ENCODE peak calls at places on chromosomes 2 and 18, in seven cellular contexts. One of them, this sample, is unnamed.

GRCh38 chr2:48452108-48452507 is 77.8 kb upstream of the STON1 start:
- DNase-seq in tibial artery: no peak
- DNase-seq in stomach: no peak
- DNase-seq in PC-3: no peak
- DNase-seq in left ventricle myocardium inferior: no peak
- DNase-seq in small intestine: peak
- DNase-seq in GM23248: no peak
- DNase-seq in this sample: no peak

GRCh38 chr2:831638-832037 is 119.0 kb upstream of the SNTG2 start:
- DNase-seq in left ventricle myocardium inferior: no peak
- DNase-seq in tibial artery: no peak
- DNase-seq in PC-3: no peak
- DNase-seq in small intestine: no peak
- DNase-seq in GM23248: no peak
- DNase-seq in stomach: no peak
- DNase-seq in this sample: no peak

GRCh38 chr18:77127769-77128671 is 4.6 kb downstream of the MBP start:
- DNase-seq in tibial artery: peak
- DNase-seq in PC-3: peak
- DNase-seq in stomach: no peak
- DNase-seq in left ventricle myocardium inferior: no peak
- DNase-seq in GM23248: peak
- DNase-seq in small intestine: peak
- DNase-seq in this sample: peak

GRCh38 chr2:10329880-10330699 is 27.4 kb downstream of the HPCAL1 start:
- DNase-seq in PC-3: peak
- DNase-seq in left ventricle myocardium inferior: no peak
- DNase-seq in small intestine: peak
- DNase-seq in GM23248: peak
- DNase-seq in stomach: no peak
- DNase-seq in tibial artery: no peak
- DNase-seq in this sample: peak

GRCh38 chr18:46054956-46055831 is 16.9 kb downstream of the PSTPIP2 start:
- DNase-seq in tibial artery: no peak
- DNase-seq in left ventricle myocardium inferior: no peak
- DNase-seq in GM23248: no peak
- DNase-seq in stomach: no peak
- DNase-seq in small intestine: no peak
- DNase-seq in PC-3: no peak
- DNase-seq in this sample: peak

GRCh38 chr2:3099145-3099859 is 278.3 kb downstream of the EIPR1 start:
- DNase-seq in stomach: no peak
- DNase-seq in GM23248: no peak
- DNase-seq in left ventricle myocardium inferior: no peak
- DNase-seq in PC-3: no peak
- DNase-seq in tibial artery: no peak
- DNase-seq in small intestine: no peak
- DNase-seq in this sample: no peak

GRCh38 chr2:237207641-237208040 is 122.0 kb downstream of the COPS8 start:
- DNase-seq in stomach: peak
- DNase-seq in left ventricle myocardium inferior: peak
- DNase-seq in small intestine: peak
- DNase-seq in tibial artery: peak
- DNase-seq in PC-3: peak
- DNase-seq in GM23248: peak
- DNase-seq in this sample: no peak

GRCh38 chr18:5600376-5601071 is 56.7 kb upstream of the EPB41L3 start:
- DNase-seq in left ventricle myocardium inferior: no peak
- DNase-seq in stomach: no peak
- DNase-seq in tibial artery: no peak
- DNase-seq in GM23248: peak
- DNase-seq in small intestine: peak
- DNase-seq in PC-3: peak
- DNase-seq in this sample: no peak

GRCh38 chr18:79868811-79869541 is 71.2 kb downstream of the KCNG2 start:
- DNase-seq in PC-3: no peak
- DNase-seq in stomach: no peak
- DNase-seq in left ventricle myocardium inferior: no peak
- DNase-seq in GM23248: no peak
- DNase-seq in tibial artery: no peak
- DNase-seq in small intestine: no peak
- DNase-seq in this sample: no peak

GRCh38 chr2:145494441-145494840 is 974.5 kb upstream of the ZEB2 start:
- DNase-seq in small intestine: no peak
- DNase-seq in left ventricle myocardium inferior: no peak
- DNase-seq in PC-3: no peak
- DNase-seq in stomach: no peak
- DNase-seq in tibial artery: no peak
- DNase-seq in GM23248: no peak
- DNase-seq in this sample: no peak

GRCh38 chr2:208783184-208783583 is 376.6 kb downstream of the PTH2R start:
- DNase-seq in GM23248: no peak
- DNase-seq in small intestine: peak
- DNase-seq in PC-3: no peak
- DNase-seq in stomach: no peak
- DNase-seq in left ventricle myocardium inferior: no peak
- DNase-seq in tibial artery: no peak
- DNase-seq in this sample: no peak

GRCh38 chr2:240467659-240468299 is 32.3 kb downstream of the GPC1 start:
- DNase-seq in tibial artery: no peak
- DNase-seq in PC-3: no peak
- DNase-seq in left ventricle myocardium inferior: no peak
- DNase-seq in small intestine: no peak
- DNase-seq in stomach: peak
- DNase-seq in GM23248: no peak
- DNase-seq in this sample: no peak

GRCh38 chr18:32315881-32316280 is 126.0 kb downstream of the MEP1B start:
- DNase-seq in tibial artery: no peak
- DNase-seq in PC-3: no peak
- DNase-seq in small intestine: no peak
- DNase-seq in left ventricle myocardium inferior: no peak
- DNase-seq in stomach: no peak
- DNase-seq in GM23248: peak
- DNase-seq in this sample: no peak

GRCh38 chr18:10950080-10950875 is 199.1 kb downstream of the PIEZO2 start:
- DNase-seq in tibial artery: no peak
- DNase-seq in GM23248: no peak
- DNase-seq in small intestine: no peak
- DNase-seq in PC-3: no peak
- DNase-seq in left ventricle myocardium inferior: no peak
- DNase-seq in stomach: no peak
- DNase-seq in this sample: no peak

GRCh38 chr18:10950876-10951630 is 198.3 kb downstream of the PIEZO2 start:
- DNase-seq in GM23248: no peak
- DNase-seq in tibial artery: no peak
- DNase-seq in small intestine: no peak
- DNase-seq in left ventricle myocardium inferior: no peak
- DNase-seq in stomach: no peak
- DNase-seq in PC-3: no peak
- DNase-seq in this sample: no peak

GRCh38 chr18:10949655-10950054 is 199.7 kb downstream of the PIEZO2 start:
- DNase-seq in left ventricle myocardium inferior: no peak
- DNase-seq in small intestine: no peak
- DNase-seq in PC-3: no peak
- DNase-seq in stomach: no peak
- DNase-seq in GM23248: no peak
- DNase-seq in tibial artery: no peak
- DNase-seq in this sample: no peak

GRCh38 chr18:10951631-10952544 is 197.5 kb downstream of the PIEZO2 start:
- DNase-seq in PC-3: no peak
- DNase-seq in left ventricle myocardium inferior: no peak
- DNase-seq in tibial artery: no peak
- DNase-seq in GM23248: no peak
- DNase-seq in small intestine: no peak
- DNase-seq in stomach: no peak
- DNase-seq in this sample: no peak

GRCh38 chr18:10953672-10954071 is 195.7 kb downstream of the PIEZO2 start:
- DNase-seq in stomach: no peak
- DNase-seq in tibial artery: no peak
- DNase-seq in left ventricle myocardium inferior: no peak
- DNase-seq in GM23248: no peak
- DNase-seq in small intestine: no peak
- DNase-seq in PC-3: no peak
- DNase-seq in this sample: no peak
- H3K27ac ChIP-seq in stomach: no peak
- H3K27ac ChIP-seq in tibial artery: no peak
- H3K27ac ChIP-seq in left ventricle myocardium inferior: no peak
- H3K27ac ChIP-seq in GM23248: no peak
- H3K27ac ChIP-seq in small intestine: no peak
- H3K27ac ChIP-seq in PC-3: no peak
- H3K27ac ChIP-seq in this sample: no peak

DNA sequence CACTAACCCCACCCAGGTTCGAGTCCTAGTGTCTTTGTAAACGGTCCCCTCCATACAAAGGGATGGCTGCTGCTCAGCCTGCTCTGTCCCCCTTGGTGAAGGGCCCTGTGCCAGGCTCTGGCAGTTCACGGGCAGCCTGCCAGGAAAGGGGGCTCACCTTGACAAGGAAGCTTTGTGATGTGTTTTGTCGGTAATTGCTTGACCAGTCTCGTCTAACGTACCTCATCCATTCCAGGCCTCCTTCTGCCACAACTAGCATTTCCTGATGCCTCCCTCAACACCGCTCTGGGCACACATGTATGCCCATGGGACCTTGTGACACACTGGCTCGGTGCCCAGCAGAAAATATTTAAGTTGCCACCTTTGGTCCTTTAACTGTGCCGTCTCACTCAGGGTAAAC is 171.9 kb downstream of the KLHL29 start:
- DNase-seq in small intestine: peak
- DNase-seq in PC-3: no peak
- DNase-seq in left ventricle myocardium inferior: no peak
- DNase-seq in stomach: no peak
- DNase-seq in GM23248: no peak
- DNase-seq in tibial artery: no peak
- DNase-seq in this sample: no peak
- H3K27ac ChIP-seq in small intestine: no peak
- H3K27ac ChIP-seq in PC-3: no peak
- H3K27ac ChIP-seq in left ventricle myocardium inferior: no peak
- H3K27ac ChIP-seq in stomach: no peak
- H3K27ac ChIP-seq in GM23248: no peak
- H3K27ac ChIP-seq in tibial artery: peak
- H3K27ac ChIP-seq in this sample: no peak

GRCh38 chr2:36452279-36452678 is 96.7 kb downstream of the CRIM1 start:
- DNase-seq in left ventricle myocardium inferior: no peak
- DNase-seq in PC-3: peak
- DNase-seq in tibial artery: no peak
- DNase-seq in stomach: no peak
- DNase-seq in GM23248: peak
- DNase-seq in small intestine: no peak
- DNase-seq in this sample: no peak

GRCh38 chr2:36453652-36454051 is 98.1 kb downstream of the CRIM1 start:
- DNase-seq in small intestine: peak
- DNase-seq in left ventricle myocardium inferior: no peak
- DNase-seq in GM23248: peak
- DNase-seq in PC-3: no peak
- DNase-seq in stomach: no peak
- DNase-seq in tibial artery: no peak
- DNase-seq in this sample: no peak

GRCh38 chr2:36449943-36450392 is 94.4 kb downstream of the CRIM1 start:
- DNase-seq in small intestine: no peak
- DNase-seq in left ventricle myocardium inferior: no peak
- DNase-seq in PC-3: no peak
- DNase-seq in stomach: no peak
- DNase-seq in tibial artery: no peak
- DNase-seq in GM23248: no peak
- DNase-seq in this sample: no peak

GRCh38 chr2:36450466-36451196 is 95.1 kb downstream of the CRIM1 start:
- DNase-seq in GM23248: peak
- DNase-seq in PC-3: peak
- DNase-seq in left ventricle myocardium inferior: no peak
- DNase-seq in stomach: no peak
- DNase-seq in tibial artery: no peak
- DNase-seq in small intestine: no peak
- DNase-seq in this sample: no peak

DNA sequence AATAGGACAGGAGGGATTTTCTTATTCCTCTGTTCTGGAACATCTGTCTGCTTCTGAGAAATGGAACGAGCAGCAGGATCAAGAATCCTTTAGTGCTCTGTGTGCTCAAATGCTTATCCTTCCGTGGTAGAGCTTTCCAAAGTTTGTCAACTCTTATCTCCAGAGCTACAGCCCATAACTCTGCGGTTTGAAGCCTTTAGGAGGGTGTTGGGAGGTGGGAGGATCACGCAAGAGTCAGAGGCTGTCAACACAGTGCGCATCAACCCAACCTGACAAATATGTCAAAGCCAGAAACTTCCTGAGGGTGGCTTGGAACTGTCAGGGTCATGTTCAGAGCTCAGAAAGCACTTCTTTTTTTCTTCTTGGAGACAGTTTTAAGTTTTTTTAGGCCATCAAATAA is 95.9 kb downstream of the CRIM1 start:
- DNase-seq in tibial artery: no peak
- DNase-seq in GM23248: no peak
- DNase-seq in left ventricle myocardium inferior: no peak
- DNase-seq in stomach: no peak
- DNase-seq in PC-3: no peak
- DNase-seq in small intestine: no peak
- DNase-seq in this sample: no peak
- H3K27ac ChIP-seq in tibial artery: peak
- H3K27ac ChIP-seq in GM23248: peak
- H3K27ac ChIP-seq in left ventricle myocardium inferior: peak
- H3K27ac ChIP-seq in stomach: peak
- H3K27ac ChIP-seq in PC-3: no peak
- H3K27ac ChIP-seq in small intestine: no peak
- H3K27ac ChIP-seq in this sample: no peak

GRCh38 chr2:33607137-33607781 is 8.2 kb upstream of the FAM98A start:
- DNase-seq in PC-3: no peak
- DNase-seq in GM23248: no peak
- DNase-seq in stomach: no peak
- DNase-seq in tibial artery: no peak
- DNase-seq in small intestine: no peak
- DNase-seq in left ventricle myocardium inferior: no peak
- DNase-seq in this sample: no peak

GRCh38 chr2:33606622-33607021 is 7.5 kb upstream of the FAM98A start:
- DNase-seq in stomach: no peak
- DNase-seq in small intestine: no peak
- DNase-seq in left ventricle myocardium inferior: no peak
- DNase-seq in tibial artery: no peak
- DNase-seq in PC-3: no peak
- DNase-seq in GM23248: no peak
- DNase-seq in this sample: no peak

GRCh38 chr2:33602216-33602830 is 3.2 kb upstream of the FAM98A start:
- DNase-seq in PC-3: no peak
- DNase-seq in stomach: no peak
- DNase-seq in small intestine: no peak
- DNase-seq in GM23248: peak
- DNase-seq in tibial artery: no peak
- DNase-seq in left ventricle myocardium inferior: no peak
- DNase-seq in this sample: no peak

GRCh38 chr2:33603416-33603815 is 4.3 kb upstream of the FAM98A start:
- DNase-seq in stomach: no peak
- DNase-seq in GM23248: no peak
- DNase-seq in left ventricle myocardium inferior: no peak
- DNase-seq in PC-3: no peak
- DNase-seq in small intestine: no peak
- DNase-seq in tibial artery: no peak
- DNase-seq in this sample: no peak

DNA sequence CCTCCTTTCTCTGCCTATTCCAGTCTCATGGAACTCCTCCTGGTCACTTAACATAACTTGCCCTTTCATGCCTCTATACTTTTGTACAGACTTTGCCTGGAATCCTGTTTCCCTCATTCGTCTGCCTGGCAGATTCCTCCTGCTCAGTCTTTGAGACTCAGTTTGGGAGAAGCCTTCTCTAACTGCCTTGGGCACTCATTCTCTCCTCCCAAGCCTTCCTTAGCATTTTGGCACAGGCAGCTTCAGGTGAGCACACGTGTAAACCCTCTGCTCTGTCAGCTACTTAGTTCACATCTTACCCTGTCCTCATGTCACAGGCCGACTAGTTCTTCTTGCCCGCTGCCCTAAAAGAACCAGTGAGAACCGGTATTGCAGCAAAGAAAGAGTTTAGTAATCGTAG is 6.0 kb upstream of the FAM98A start:
- DNase-seq in tibial artery: no peak
- DNase-seq in GM23248: no peak
- DNase-seq in small intestine: no peak
- DNase-seq in stomach: no peak
- DNase-seq in PC-3: no peak
- DNase-seq in left ventricle myocardium inferior: no peak
- DNase-seq in this sample: no peak
- H3K27ac ChIP-seq in tibial artery: no peak
- H3K27ac ChIP-seq in GM23248: no peak
- H3K27ac ChIP-seq in small intestine: no peak
- H3K27ac ChIP-seq in stomach: no peak
- H3K27ac ChIP-seq in PC-3: no peak
- H3K27ac ChIP-seq in left ventricle myocardium inferior: peak
- H3K27ac ChIP-seq in this sample: no peak

This sample was measured in CD4-positive, CD25-positive, alpha-beta regulatory T cell.